ENCODE peak calls at places on chromosome X, in nine cellular contexts. W, C, D, K, T, F, Z, L and R are unnamed samples.

GRCh38 chrX:115147220-115147619 is 42.0 kb upstream of the RBMXL3 start:
- DNase-seq in Z (no peak), D (peak; percentile 39), K (peak; percentile 5), L (peak; percentile 0), C (no peak), F (no peak), T (no peak), W (peak; percentile 47), R (no peak)

GRCh38 chrX:2449135-2449886 is 51.5 kb downstream of the DHRSX start:
- DNase-seq in C (no peak), F (no peak), D (no peak), Z (no peak), K (no peak), W (no peak), T (no peak), L (no peak), R (no peak)

GRCh38 chrX:140664939-140665338 is 44.6 kb upstream of the LINC00632 start:
- DNase-seq in F (no peak), C (no peak), T (no peak), L (peak; percentile 39), W (peak; percentile 4), D (peak; percentile 34), Z (no peak), K (peak; percentile 25), R (no peak)

GRCh38 chrX:30971761-30972603 is 82.9 kb upstream of the TAB3 start:
- DNase-seq in L (peak; percentile 67), D (peak; percentile 19), F (no peak), K (no peak), W (peak; percentile 63), C (no peak), T (peak; percentile 53), Z (no peak), R (no peak)

GRCh38 chrX:1249101-1249887 is 19.3 kb upstream of the CSF2RA start:
- DNase-seq in K (no peak), C (peak; percentile 24), T (no peak), L (peak; percentile 59), F (no peak), D (peak; percentile 6), Z (no peak), W (peak; percentile 40), R (no peak)

GRCh38 chrX:21645437-21646220 is 12.5 kb downstream of the KLHL34 start:
- DNase-seq in C (no peak), F (no peak), L (no peak), T (no peak), K (no peak), W (no peak), Z (no peak), D (no peak), R (no peak)

GRCh38 chrX:96763608-96764007 is 79.0 kb downstream of the DIAPH2 start:
- DNase-seq in C (no peak), W (no peak), F (no peak), K (no peak), L (no peak), T (peak; percentile 52), D (no peak), Z (no peak), R (no peak)

GRCh38 chrX:75156537-75156945 is 458 bp upstream of the ABCB7 start:
- DNase-seq in F (no peak), L (no peak), Z (no peak), W (peak; percentile 8), K (no peak), D (no peak), C (no peak), T (peak; percentile 28), R (no peak)

GRCh38 chrX:108993909-108994308 is 257.5 kb upstream of the IRS4 start:
- DNase-seq in C (no peak), Z (no peak), L (no peak), K (no peak), D (no peak), F (no peak), T (no peak), W (no peak), R (no peak)